ENCODE peak calls at places on chromosomes 12 and 14, in five cellular contexts. B, V, R, Y and O are unnamed samples.

GRCh38 chr12:96194901-96195844 is 998 bp downstream of the ELK3 start:
- DNase-seq in B (peak), V (no peak), R (peak), Y (peak), O (peak)

GRCh38 chr12:55736780-55737580 is 5.9 kb upstream of the GDF11 start:
- DNase-seq in B (peak), V (peak), R (peak), Y (peak), O (no peak)

GRCh38 chr12:96107236-96107635 is 71.8 kb upstream of the LTA4H start:
- DNase-seq in B (no peak), V (no peak), R (no peak), Y (no peak), O (no peak)

GRCh38 chr12:55619352-55620138 is 17.1 kb upstream of the OR10P1 start:
- DNase-seq in B (peak), V (peak), R (no peak), Y (no peak), O (no peak)

GRCh38 chr14:84468153-84468552 is 1061.8 kb upstream of the FLRT2 start:
- DNase-seq in B (no peak), V (no peak), R (no peak), Y (no peak), O (no peak)

GRCh38 chr12:57611810-57612710 is 825 bp downstream of the ARHGEF25 start:
- DNase-seq in B (no peak), V (no peak), R (peak), Y (no peak), O (no peak)

GRCh38 chr12:54229624-54230212 is 40.9 kb upstream of the SMUG1 start:
- DNase-seq in B (no peak), V (no peak), R (no peak), Y (no peak), O (no peak)

GRCh38 chr12:54412786-54413185 is 6.3 kb downstream of the ITGA5 start:
- DNase-seq in B (no peak), V (no peak), R (peak), Y (no peak), O (no peak)

GRCh38 chr14:100979780-100980179 is 76.3 kb upstream of the RTL1 start:
- DNase-seq in B (no peak), V (no peak), R (no peak), Y (no peak), O (no peak)

GRCh38 chr12:43789941-43790340 is 16.2 kb downstream of the TWF1 start:
- DNase-seq in B (no peak), V (no peak), R (no peak), Y (no peak), O (no peak)

GRCh38 chr14:91245029-91245428 is 525 bp upstream of the GPR68 start:
- DNase-seq in B (no peak), V (no peak), R (no peak), Y (peak), O (no peak)

GRCh38 chr12:124578854-124579253 is 11.4 kb upstream of the NCOR2 start:
- DNase-seq in B (no peak), V (no peak), R (no peak), Y (no peak), O (no peak)

GRCh38 chr14:37197421-37198272 is at the start of gene MIPOL1:
- DNase-seq in B (peak), V (peak), R (peak), Y (no peak), O (no peak)

GRCh38 chr14:78162202-78162601 is 8.0 kb upstream of the NRXN3 start:
- DNase-seq in B (no peak), V (no peak), R (no peak), Y (no peak), O (no peak)

GRCh38 chr14:24632761-24633160 is 1.2 kb downstream of the GZMB start:
- DNase-seq in B (no peak), V (no peak), R (no peak), Y (no peak), O (no peak)

GRCh38 chr12:79424109-79424721 is 266.5 kb downstream of the PAWR start:
- DNase-seq in B (no peak), V (no peak), R (no peak), Y (no peak), O (no peak)

GRCh38 chr12:129028824-129029223 is 175.5 kb downstream of the GLT1D1 start:
- DNase-seq in B (no peak), V (no peak), R (no peak), Y (no peak), O (no peak)

GRCh38 chr14:63611078-63611477 is 30.6 kb downstream of the WDR89 start:
- DNase-seq in B (no peak), V (no peak), R (no peak), Y (no peak), O (no peak)

GRCh38 chr14:23137221-23138172 is 18.4 kb upstream of the CEBPE start:
- DNase-seq in B (no peak), V (no peak), R (no peak), Y (no peak), O (no peak)

GRCh38 chr12:109309441-109310246 is 560 bp upstream of the FOXN4 start:
- DNase-seq in B (no peak), V (peak), R (no peak), Y (no peak), O (no peak)

GRCh38 chr14:71029236-71029781 is 122.0 kb downstream of the PCNX1 start:
- DNase-seq in B (no peak), V (no peak), R (no peak), Y (no peak), O (no peak)

GRCh38 chr14:66330218-66330617 is 156.0 kb upstream of the CCDC196 start:
- DNase-seq in B (no peak), V (no peak), R (no peak), Y (no peak), O (no peak)

GRCh38 chr12:49296836-49297694 is 2.1 kb downstream of the PRPH start:
- DNase-seq in B (no peak), V (no peak), R (peak), Y (no peak), O (peak)

GRCh38 chr14:71183856-71184255 is 276.6 kb downstream of the PCNX1 start:
- DNase-seq in B (no peak), V (no peak), R (no peak), Y (no peak), O (no peak)

GRCh38 chr12:108664338-108665258 is 30.9 kb upstream of the SELPLG start:
- DNase-seq in B (peak), V (peak), R (peak), Y (peak), O (peak)

GRCh38 chr12:38844237-38844636 is 61.2 kb downstream of the CPNE8 start:
- DNase-seq in B (no peak), V (no peak), R (no peak), Y (no peak), O (no peak)

GRCh38 chr12:29317556-29318363 is 63.2 kb downstream of the ERGIC2 start:
- DNase-seq in B (peak), V (no peak), R (no peak), Y (no peak), O (no peak)

GRCh38 chr14:36524220-36524837 is 4.3 kb upstream of the NKX2-1 start:
- DNase-seq in B (no peak), V (no peak), R (no peak), Y (no peak), O (no peak)

GRCh38 chr12:91274886-91275285 is 92.3 kb upstream of the DCN start:
- DNase-seq in B (no peak), V (no peak), R (no peak), Y (no peak), O (no peak)

GRCh38 chr12:85489194-85489593 is 209.2 kb downstream of the ALX1 start:
- DNase-seq in B (no peak), V (no peak), R (no peak), Y (no peak), O (no peak)

GRCh38 chr12:99154983-99155336 is 492.6 kb upstream of the GARIN6 start:
- DNase-seq in B (no peak), V (no peak), R (no peak), Y (no peak), O (no peak)

GRCh38 chr12:91317324-91317723 is 134.7 kb upstream of the DCN start:
- DNase-seq in B (no peak), V (no peak), R (no peak), Y (no peak), O (no peak)

GRCh38 chr14:99320105-99320572 is 48.1 kb upstream of the BCL11B start:
- DNase-seq in B (no peak), V (no peak), R (no peak), Y (no peak), O (peak)

GRCh38 chr12:119988440-119988787 is 622 bp upstream of the BICDL1 start:
- DNase-seq in B (no peak), V (no peak), R (no peak), Y (no peak), O (no peak)
- TF ChIP-seq CTCF in B (no peak), V (no peak), R (no peak), Y (no peak), O (no peak)

DNA sequence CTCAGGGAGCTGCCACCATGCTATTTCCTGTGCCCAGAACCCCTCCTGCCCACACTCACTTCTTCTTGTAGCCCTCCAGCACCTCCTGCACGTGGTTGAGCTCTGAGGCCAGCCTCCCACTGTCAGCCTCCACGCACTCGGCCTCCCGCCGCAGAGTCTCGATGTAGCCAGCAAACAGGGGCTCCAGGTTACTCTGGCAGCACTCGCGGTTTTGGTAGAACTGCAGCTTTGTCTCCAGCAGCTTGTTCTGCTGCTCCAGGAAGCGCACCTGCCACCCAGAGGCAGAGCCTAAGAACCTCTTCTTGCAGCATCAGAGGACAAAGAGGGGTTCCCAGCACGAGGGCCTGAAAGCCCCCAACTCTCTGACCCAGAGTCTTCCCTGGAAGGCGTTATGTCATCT is 2.1 kb downstream of the KRT83 start:
- DNase-seq in B (no peak), V (no peak), R (peak), Y (no peak), O (no peak)
- TF ChIP-seq CTCF in B (no peak), V (no peak), R (no peak), Y (no peak), O (no peak)

DNA sequence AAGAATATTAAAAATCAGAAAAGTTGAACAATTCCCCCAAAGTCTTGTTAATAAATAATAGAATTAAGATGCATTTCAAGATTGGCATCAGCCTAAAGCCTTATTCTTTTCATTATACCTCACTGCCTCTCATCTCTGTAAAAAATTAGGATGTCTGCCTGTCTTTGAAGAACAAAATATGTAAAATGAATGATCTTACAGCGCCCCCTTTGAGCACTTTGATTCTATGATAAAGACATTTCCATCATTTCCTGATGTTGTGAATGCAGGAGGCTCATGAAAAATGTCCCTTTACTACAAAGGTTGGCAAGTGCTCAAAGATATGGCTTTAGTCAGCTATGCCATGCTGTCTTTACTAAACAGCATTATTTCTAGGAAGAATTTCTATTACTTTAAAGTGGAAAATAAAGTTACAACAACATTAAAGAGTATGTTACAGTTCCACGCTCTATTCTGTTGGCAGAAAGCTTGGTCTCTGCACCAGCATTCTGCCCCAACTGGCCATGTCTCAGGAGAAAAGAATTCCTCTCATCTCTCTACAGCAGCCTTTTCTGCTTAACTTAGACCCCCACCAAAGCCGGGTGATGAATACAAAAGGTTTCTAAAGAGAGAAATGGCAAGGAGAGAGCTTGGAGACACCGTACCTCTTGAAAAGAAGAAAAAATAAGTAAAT is 95.1 kb downstream of the LLPH start:
- DNase-seq in B (peak), V (no peak), R (no peak), Y (no peak), O (no peak)
- TF ChIP-seq CTCF in B (peak), V (peak), R (no peak), Y (no peak), O (no peak)

DNA sequence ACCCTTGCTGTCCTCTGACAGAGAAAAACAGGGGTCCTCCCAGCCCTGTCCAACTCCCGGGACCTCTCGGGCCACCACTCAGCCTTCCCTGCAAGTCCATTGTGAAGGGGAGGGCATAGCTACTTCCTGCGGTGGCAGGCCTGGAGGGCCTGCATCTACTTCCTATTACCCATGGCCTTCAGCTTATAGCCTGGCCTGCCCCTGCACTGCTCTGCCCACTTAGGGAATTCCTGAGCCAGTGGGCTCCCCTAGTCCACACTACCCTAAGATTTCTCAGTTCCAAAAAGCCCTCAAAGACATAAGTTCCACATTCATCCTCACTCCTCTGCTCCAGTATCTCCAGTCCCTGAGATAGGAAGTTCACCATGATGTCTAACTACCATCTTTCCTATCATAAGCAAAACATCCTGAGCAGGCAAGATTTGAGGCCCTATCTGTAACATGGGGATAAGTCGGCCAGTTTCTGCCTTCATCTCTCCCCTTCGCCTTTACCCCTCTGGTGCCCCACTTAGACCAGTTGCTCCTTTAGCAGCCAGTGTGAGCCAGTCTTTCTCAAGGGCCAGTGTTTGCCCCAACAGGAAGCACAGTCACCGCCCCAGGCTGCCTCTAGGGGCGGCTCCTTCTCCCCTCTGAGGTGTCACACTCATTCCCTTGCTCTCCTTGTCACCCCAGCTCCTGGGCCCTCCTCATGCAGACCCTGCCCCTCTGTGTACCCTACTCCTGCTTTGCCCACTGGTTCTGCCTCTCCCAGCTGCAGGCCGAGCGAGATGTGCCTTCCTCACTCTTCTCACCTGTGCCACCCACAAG is 10.9 kb downstream of the HDAC7 start:
- DNase-seq in B (no peak), V (no peak), R (no peak), Y (peak), O (no peak)
- TF ChIP-seq CTCF in B (no peak), V (peak), R (no peak), Y (no peak), O (no peak)

DNA sequence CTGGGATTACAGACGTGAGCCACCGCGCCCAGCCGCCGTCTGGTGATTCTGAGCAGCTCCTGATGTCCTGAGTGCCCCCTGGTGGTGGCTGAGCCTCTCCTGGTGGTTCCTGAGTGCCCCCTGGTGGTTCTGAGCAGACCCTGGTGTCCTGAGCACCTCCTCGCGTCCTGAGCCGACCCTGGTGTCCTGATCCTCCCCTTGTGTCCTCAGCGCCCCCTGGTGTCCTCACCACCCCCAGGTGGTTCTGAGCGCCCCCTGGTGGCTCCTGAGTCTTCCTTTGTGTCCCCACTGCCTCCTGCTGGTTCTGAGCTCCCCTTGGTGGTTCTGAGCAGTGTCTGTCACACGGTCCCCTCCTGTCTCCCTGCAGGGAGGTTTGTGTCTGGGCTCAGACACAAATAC is 1304.9 kb downstream of the TMEM121 start:
- DNase-seq in B (no peak), V (no peak), R (no peak), Y (peak), O (peak)
- TF ChIP-seq CTCF in B (no peak), V (no peak), R (no peak), Y (peak), O (no peak)

GRCh38 chr12:94872671-94873367 is 130.7 kb downstream of the NDUFA12 start:
- DNase-seq in B (no peak), V (no peak), R (no peak), Y (no peak), O (peak)

GRCh38 chr12:94874086-94874985 is 129.2 kb downstream of the NDUFA12 start:
- DNase-seq in B (no peak), V (no peak), R (no peak), Y (no peak), O (no peak)

GRCh38 chr12:94874986-94875312 is 128.5 kb downstream of the NDUFA12 start:
- DNase-seq in B (no peak), V (no peak), R (no peak), Y (no peak), O (no peak)

GRCh38 chr12:94873368-94874085 is 130.0 kb downstream of the NDUFA12 start:
- DNase-seq in B (no peak), V (no peak), R (no peak), Y (no peak), O (peak)

DNA sequence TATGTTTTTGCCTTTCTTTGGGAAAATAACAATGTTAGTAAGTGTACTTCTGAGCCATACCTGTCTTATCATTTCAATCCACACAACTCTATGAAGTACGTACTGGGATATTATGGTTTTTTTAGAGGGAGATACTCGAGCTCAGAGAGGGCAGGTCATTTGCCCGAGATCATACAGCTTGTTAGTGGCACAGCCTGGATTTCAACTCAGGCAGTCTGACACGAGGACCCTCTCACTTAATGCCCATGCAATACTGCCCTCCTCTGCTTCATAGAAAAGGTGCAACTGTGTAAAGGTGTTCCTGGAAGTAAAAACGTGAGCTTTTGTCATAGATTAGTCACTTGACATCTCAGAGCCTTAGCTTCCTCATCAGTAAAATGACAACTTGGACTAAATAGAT is 128.0 kb downstream of the NDUFA12 start:
- DNase-seq in B (no peak), V (no peak), R (no peak), Y (peak), O (no peak)
- TF ChIP-seq CTCF in B (peak), V (peak), R (no peak), Y (peak), O (no peak)

DNA sequence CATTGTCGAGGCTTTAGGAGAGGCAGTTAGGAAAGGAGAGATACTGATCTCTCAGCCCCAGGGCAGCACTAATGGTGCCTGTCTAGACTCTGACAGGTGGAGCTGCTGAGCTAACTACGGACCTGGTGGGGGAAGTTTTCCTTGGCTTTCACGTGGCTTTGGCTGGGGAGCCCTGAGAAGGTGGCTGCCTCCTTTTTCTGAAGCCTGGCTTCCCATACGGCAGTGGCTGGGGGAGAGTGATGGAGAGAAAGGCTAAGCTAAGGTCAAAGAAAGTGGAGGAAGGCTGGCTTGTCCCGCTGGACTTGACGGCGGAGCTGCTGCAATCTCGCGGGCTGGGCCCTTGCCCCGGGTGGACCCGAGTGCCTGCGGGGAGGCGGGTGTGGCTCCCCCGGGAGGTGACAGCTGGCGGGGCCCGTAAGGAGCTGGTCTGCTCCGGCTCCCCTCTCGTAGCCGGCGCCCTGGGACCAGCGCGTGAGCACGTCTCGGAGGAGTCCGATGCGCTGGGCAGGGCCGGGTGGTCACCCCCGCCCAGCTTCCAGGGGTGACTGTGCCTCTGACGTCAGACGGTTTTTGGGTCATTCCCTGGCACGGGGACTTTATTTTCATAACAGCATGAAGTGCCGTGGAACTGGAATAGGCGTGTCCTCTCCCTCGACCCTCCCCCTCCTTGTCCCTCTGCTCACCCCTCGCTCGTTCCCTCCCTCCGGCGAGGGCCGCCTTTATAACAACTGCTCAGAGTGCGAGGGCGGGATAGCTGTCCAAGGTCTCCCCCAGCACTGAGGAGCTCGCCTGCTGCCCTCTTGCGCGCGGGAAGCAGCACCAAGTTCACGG is at the start of gene GPRC5A:
- DNase-seq in B (peak), V (peak), R (peak), Y (peak), O (no peak)
- TF ChIP-seq CTCF in B (no peak), V (peak), R (peak), Y (peak), O (no peak)